ENCODE peak calls at places on chromosome 7, in nine cellular contexts. One of them, this sample, is unnamed.

GRCh38 chr7:726854-727103 is 280 bp downstream of the DNAAF5 start:
- DNase-seq in mesendoderm: no peak
- DNase-seq in Karpas-422: no peak
- DNase-seq in sigmoid colon: no peak
- DNase-seq in cardiac muscle cell: peak; percentile 66
- DNase-seq in heart right ventricle: no peak
- DNase-seq in heart left ventricle: no peak
- DNase-seq in psoas muscle: no peak
- DNase-seq in effector memory CD4-positive, alpha-beta T cell: no peak
- DNase-seq in this sample: no peak

GRCh38 chr7:64888901-64889685 is 14.0 kb upstream of the ZNF273 start:
- DNase-seq in cardiac muscle cell: peak; percentile 44
- DNase-seq in sigmoid colon: no peak
- DNase-seq in effector memory CD4-positive, alpha-beta T cell: no peak
- DNase-seq in mesendoderm: no peak
- DNase-seq in heart left ventricle: no peak
- DNase-seq in heart right ventricle: peak; percentile 36
- DNase-seq in psoas muscle: no peak
- DNase-seq in Karpas-422: no peak
- DNase-seq in this sample: no peak

GRCh38 chr7:112205348-112206237 is 606 bp downstream of the DOCK4 start:
- DNase-seq in heart left ventricle: peak; percentile 81
- DNase-seq in Karpas-422: peak; percentile 63
- DNase-seq in psoas muscle: peak; percentile 79
- DNase-seq in mesendoderm: peak; percentile 89
- DNase-seq in cardiac muscle cell: peak; percentile 74
- DNase-seq in heart right ventricle: peak; percentile 64
- DNase-seq in sigmoid colon: peak; percentile 75
- DNase-seq in effector memory CD4-positive, alpha-beta T cell: peak; percentile 15
- DNase-seq in this sample: peak; percentile 81

GRCh38 chr7:94620703-94621118 is 35.2 kb downstream of the SGCE start:
- DNase-seq in effector memory CD4-positive, alpha-beta T cell: no peak
- DNase-seq in sigmoid colon: peak; percentile 87
- DNase-seq in Karpas-422: no peak
- DNase-seq in heart right ventricle: peak; percentile 62
- DNase-seq in cardiac muscle cell: peak; percentile 67
- DNase-seq in psoas muscle: peak; percentile 91
- DNase-seq in mesendoderm: peak; percentile 48
- DNase-seq in heart left ventricle: peak; percentile 77
- DNase-seq in this sample: peak; percentile 79

GRCh38 chr7:25240340-25240739 is 12.1 kb upstream of the NPVF start:
- DNase-seq in psoas muscle: peak; percentile 58
- DNase-seq in heart left ventricle: no peak
- DNase-seq in effector memory CD4-positive, alpha-beta T cell: no peak
- DNase-seq in heart right ventricle: no peak
- DNase-seq in cardiac muscle cell: no peak
- DNase-seq in sigmoid colon: no peak
- DNase-seq in Karpas-422: no peak
- DNase-seq in mesendoderm: no peak
- DNase-seq in this sample: peak; percentile 65

GRCh38 chr7:82202965-82203364 is 240.6 kb downstream of the CACNA2D1 start:
- DNase-seq in effector memory CD4-positive, alpha-beta T cell: no peak
- DNase-seq in cardiac muscle cell: no peak
- DNase-seq in sigmoid colon: no peak
- DNase-seq in psoas muscle: peak; percentile 38
- DNase-seq in heart left ventricle: no peak
- DNase-seq in heart right ventricle: no peak
- DNase-seq in Karpas-422: no peak
- DNase-seq in mesendoderm: no peak
- DNase-seq in this sample: no peak

GRCh38 chr7:6286486-6286885 is 14.1 kb upstream of the CYTH3 start:
- DNase-seq in sigmoid colon: peak; percentile 18
- DNase-seq in effector memory CD4-positive, alpha-beta T cell: no peak
- DNase-seq in cardiac muscle cell: no peak
- DNase-seq in Karpas-422: peak; percentile 29
- DNase-seq in heart right ventricle: no peak
- DNase-seq in psoas muscle: no peak
- DNase-seq in heart left ventricle: no peak
- DNase-seq in mesendoderm: no peak
- DNase-seq in this sample: no peak

GRCh38 chr7:158255156-158255555 is 332.5 kb downstream of the PTPRN2 start:
- DNase-seq in cardiac muscle cell: no peak
- DNase-seq in effector memory CD4-positive, alpha-beta T cell: no peak
- DNase-seq in heart right ventricle: no peak
- DNase-seq in mesendoderm: no peak
- DNase-seq in Karpas-422: no peak
- DNase-seq in psoas muscle: peak; percentile 39
- DNase-seq in sigmoid colon: peak; percentile 42
- DNase-seq in heart left ventricle: no peak
- DNase-seq in this sample: peak; percentile 49

GRCh38 chr7:135662123-135662372 is 266 bp upstream of the STMP1 start:
- DNase-seq in mesendoderm: no peak
- DNase-seq in Karpas-422: no peak
- DNase-seq in sigmoid colon: no peak
- DNase-seq in heart right ventricle: no peak
- DNase-seq in cardiac muscle cell: no peak
- DNase-seq in heart left ventricle: no peak
- DNase-seq in psoas muscle: no peak
- DNase-seq in effector memory CD4-positive, alpha-beta T cell: no peak
- DNase-seq in this sample: no peak

GRCh38 chr7:92924800-92925199 is 88.4 kb upstream of the CDK6 start:
- DNase-seq in heart left ventricle: no peak
- DNase-seq in cardiac muscle cell: no peak
- DNase-seq in effector memory CD4-positive, alpha-beta T cell: no peak
- DNase-seq in Karpas-422: no peak
- DNase-seq in psoas muscle: no peak
- DNase-seq in heart right ventricle: no peak
- DNase-seq in sigmoid colon: no peak
- DNase-seq in mesendoderm: no peak
- DNase-seq in this sample: no peak

GRCh38 chr7:49229246-49229645 is 304.9 kb downstream of the CDC14C start:
- DNase-seq in sigmoid colon: no peak
- DNase-seq in Karpas-422: no peak
- DNase-seq in psoas muscle: no peak
- DNase-seq in heart left ventricle: no peak
- DNase-seq in mesendoderm: peak; percentile 60
- DNase-seq in effector memory CD4-positive, alpha-beta T cell: no peak
- DNase-seq in heart right ventricle: no peak
- DNase-seq in cardiac muscle cell: no peak
- DNase-seq in this sample: no peak

GRCh38 chr7:127107601-127108007 is 145.1 kb downstream of the GRM8 start:
- DNase-seq in effector memory CD4-positive, alpha-beta T cell: peak; percentile 1
- DNase-seq in sigmoid colon: no peak
- DNase-seq in cardiac muscle cell: peak; percentile 92
- DNase-seq in heart left ventricle: no peak
- DNase-seq in Karpas-422: peak; percentile 80
- DNase-seq in mesendoderm: peak; percentile 86
- DNase-seq in psoas muscle: no peak
- DNase-seq in heart right ventricle: no peak
- DNase-seq in this sample: no peak

GRCh38 chr7:30907527-30908267 is 4.0 kb upstream of the AQP1 start:
- DNase-seq in heart right ventricle: peak; percentile 54
- DNase-seq in Karpas-422: no peak
- DNase-seq in mesendoderm: no peak
- DNase-seq in psoas muscle: peak; percentile 75
- DNase-seq in effector memory CD4-positive, alpha-beta T cell: no peak
- DNase-seq in sigmoid colon: no peak
- DNase-seq in cardiac muscle cell: no peak
- DNase-seq in heart left ventricle: no peak
- DNase-seq in this sample: no peak

GRCh38 chr7:85070967-85071628 is 115.8 kb downstream of the SEMA3D start:
- DNase-seq in heart left ventricle: no peak
- DNase-seq in mesendoderm: no peak
- DNase-seq in psoas muscle: no peak
- DNase-seq in Karpas-422: no peak
- DNase-seq in heart right ventricle: no peak
- DNase-seq in cardiac muscle cell: no peak
- DNase-seq in effector memory CD4-positive, alpha-beta T cell: no peak
- DNase-seq in sigmoid colon: no peak
- DNase-seq in this sample: no peak

GRCh38 chr7:135939-136338 is 56.4 kb upstream of the FAM20C start:
- DNase-seq in heart right ventricle: no peak
- DNase-seq in sigmoid colon: no peak
- DNase-seq in mesendoderm: no peak
- DNase-seq in cardiac muscle cell: no peak
- DNase-seq in Karpas-422: no peak
- DNase-seq in psoas muscle: no peak
- DNase-seq in heart left ventricle: no peak
- DNase-seq in effector memory CD4-positive, alpha-beta T cell: no peak
- DNase-seq in this sample: no peak

GRCh38 chr7:30900803-30901362 is 10.8 kb upstream of the AQP1 start:
- DNase-seq in effector memory CD4-positive, alpha-beta T cell: no peak
- DNase-seq in heart left ventricle: no peak
- DNase-seq in Karpas-422: no peak
- DNase-seq in cardiac muscle cell: no peak
- DNase-seq in heart right ventricle: peak; percentile 19
- DNase-seq in mesendoderm: no peak
- DNase-seq in psoas muscle: no peak
- DNase-seq in sigmoid colon: no peak
- DNase-seq in this sample: no peak

GRCh38 chr7:142853739-142854504 is 954 bp upstream of the EPHB6 start:
- DNase-seq in cardiac muscle cell: peak; percentile 80
- DNase-seq in mesendoderm: peak; percentile 83
- DNase-seq in Karpas-422: peak; percentile 88
- DNase-seq in effector memory CD4-positive, alpha-beta T cell: peak; percentile 39
- DNase-seq in heart left ventricle: peak; percentile 80
- DNase-seq in sigmoid colon: peak; percentile 82
- DNase-seq in heart right ventricle: peak; percentile 60
- DNase-seq in psoas muscle: peak; percentile 73
- DNase-seq in this sample: peak; percentile 83

GRCh38 chr7:17773289-17773626 is 167.0 kb downstream of the SNX13 start:
- DNase-seq in heart left ventricle: no peak
- DNase-seq in heart right ventricle: no peak
- DNase-seq in cardiac muscle cell: no peak
- DNase-seq in psoas muscle: no peak
- DNase-seq in Karpas-422: no peak
- DNase-seq in mesendoderm: no peak
- DNase-seq in effector memory CD4-positive, alpha-beta T cell: no peak
- DNase-seq in sigmoid colon: no peak
- DNase-seq in this sample: no peak

GRCh38 chr7:150745868-150746267 is 8.7 kb downstream of the GIMAP5 start:
- DNase-seq in heart left ventricle: no peak
- DNase-seq in heart right ventricle: no peak
- DNase-seq in effector memory CD4-positive, alpha-beta T cell: no peak
- DNase-seq in sigmoid colon: no peak
- DNase-seq in psoas muscle: no peak
- DNase-seq in Karpas-422: no peak
- DNase-seq in cardiac muscle cell: no peak
- DNase-seq in mesendoderm: no peak
- DNase-seq in this sample: no peak
- H3K36me3 ChIP-seq in heart left ventricle: peaks cover 43% of the 10 kb centered on the region
- H3K36me3 ChIP-seq in heart right ventricle: peaks cover 40% of the 10 kb centered on the region
- H3K36me3 ChIP-seq in effector memory CD4-positive, alpha-beta T cell: peaks cover 38% of the 10 kb centered on the region
- H3K36me3 ChIP-seq in sigmoid colon: no peaks in the 10 kb centered on the region
- H3K36me3 ChIP-seq in psoas muscle: peaks cover 6% of the 10 kb centered on the region
- H3K36me3 ChIP-seq in Karpas-422: no peaks in the 10 kb centered on the region
- H3K36me3 ChIP-seq in cardiac muscle cell: no peaks in the 10 kb centered on the region
- H3K36me3 ChIP-seq in mesendoderm: no peaks in the 10 kb centered on the region
- H3K36me3 ChIP-seq in this sample: peaks cover 5% of the 10 kb centered on the region

GRCh38 chr7:151694828-151695580 is 175.3 kb upstream of the RHEB start:
- DNase-seq in Karpas-422: no peak
- DNase-seq in effector memory CD4-positive, alpha-beta T cell: no peak
- DNase-seq in psoas muscle: peak; percentile 92
- DNase-seq in cardiac muscle cell: no peak
- DNase-seq in sigmoid colon: peak; percentile 78
- DNase-seq in heart left ventricle: peak; percentile 80
- DNase-seq in heart right ventricle: peak; percentile 70
- DNase-seq in mesendoderm: peak; percentile 67
- DNase-seq in this sample: peak; percentile 88
- H3K27ac ChIP-seq in Karpas-422: no peak overlapping the region
- H3K27ac ChIP-seq in effector memory CD4-positive, alpha-beta T cell: no peak overlapping the region
- H3K27ac ChIP-seq in psoas muscle: peak overlapping the region; percentile 84
- H3K27ac ChIP-seq in cardiac muscle cell: peak overlapping the region; percentile 88
- H3K27ac ChIP-seq in sigmoid colon: peak overlapping the region; percentile 35
- H3K27ac ChIP-seq in heart left ventricle: peak overlapping the region; percentile 88
- H3K27ac ChIP-seq in heart right ventricle: peak overlapping the region; percentile 58
- H3K27ac ChIP-seq in mesendoderm: no peak overlapping the region
- H3K27ac ChIP-seq in this sample: peak overlapping the region; percentile 56

GRCh38 chr7:23603632-23604295 is 6.6 kb downstream of the CCDC126 start:
- DNase-seq in effector memory CD4-positive, alpha-beta T cell: no peak
- DNase-seq in Karpas-422: no peak
- DNase-seq in mesendoderm: no peak
- DNase-seq in psoas muscle: no peak
- DNase-seq in sigmoid colon: no peak
- DNase-seq in heart right ventricle: no peak
- DNase-seq in heart left ventricle: no peak
- DNase-seq in cardiac muscle cell: no peak
- DNase-seq in this sample: no peak
- H3K4me1 ChIP-seq in effector memory CD4-positive, alpha-beta T cell: no peaks in the 10 kb centered on the region
- H3K4me1 ChIP-seq in Karpas-422: peaks cover 11% of the 10 kb centered on the region
- H3K4me1 ChIP-seq in mesendoderm: no peaks in the 10 kb centered on the region
- H3K4me1 ChIP-seq in psoas muscle: peaks cover 11% of the 10 kb centered on the region
- H3K4me1 ChIP-seq in sigmoid colon: no peaks in the 10 kb centered on the region
- H3K4me1 ChIP-seq in heart right ventricle: peaks cover 4% of the 10 kb centered on the region
- H3K4me1 ChIP-seq in heart left ventricle: peaks cover 6% of the 10 kb centered on the region
- H3K4me1 ChIP-seq in cardiac muscle cell: no peaks in the 10 kb centered on the region
- H3K4me1 ChIP-seq in this sample: peaks cover 13% of the 10 kb centered on the region

GRCh38 chr7:128961030-128961659 is 23.4 kb downstream of the IRF5 start:
- DNase-seq in psoas muscle: no peak
- DNase-seq in sigmoid colon: no peak
- DNase-seq in heart left ventricle: no peak
- DNase-seq in Karpas-422: no peak
- DNase-seq in mesendoderm: no peak
- DNase-seq in effector memory CD4-positive, alpha-beta T cell: no peak
- DNase-seq in heart right ventricle: no peak
- DNase-seq in cardiac muscle cell: no peak
- DNase-seq in this sample: no peak
- H3K36me3 ChIP-seq in psoas muscle: peaks cover 84% of the 10 kb centered on the region
- H3K36me3 ChIP-seq in sigmoid colon: peaks cover 26% of the 10 kb centered on the region
- H3K36me3 ChIP-seq in heart left ventricle: peaks cover 82% of the 10 kb centered on the region
- H3K36me3 ChIP-seq in Karpas-422: peaks cover 53% of the 10 kb centered on the region
- H3K36me3 ChIP-seq in mesendoderm: peaks cover 9% of the 10 kb centered on the region
- H3K36me3 ChIP-seq in effector memory CD4-positive, alpha-beta T cell: peaks cover 21% of the 10 kb centered on the region
- H3K36me3 ChIP-seq in heart right ventricle: peaks cover 96% of the 10 kb centered on the region
- H3K36me3 ChIP-seq in cardiac muscle cell: peaks cover 50% of the 10 kb centered on the region
- H3K36me3 ChIP-seq in this sample: peaks cover 61% of the 10 kb centered on the region